ENCODE peak calls at places on chromosomes 2 and 18, in six cellular contexts. One of them, this sample, is unnamed.

GRCh38 chr18:24368749-24369148 is 28.9 kb downstream of the OSBPL1A start:
- DNase-seq in mammary epithelial cell: peak; percentile 42
- DNase-seq in fibroblast of mammary gland: no peak
- DNase-seq in GM23338: no peak
- DNase-seq in BJ: no peak
- DNase-seq in HL-60: no peak
- DNase-seq in this sample: no peak

GRCh38 chr2:66695211-66695735 is 260.3 kb downstream of the MEIS1 start:
- DNase-seq in mammary epithelial cell: no peak
- DNase-seq in fibroblast of mammary gland: no peak
- DNase-seq in GM23338: no peak
- DNase-seq in BJ: no peak
- DNase-seq in HL-60: no peak
- DNase-seq in this sample: no peak

GRCh38 chr2:236061497-236061896 is 106.7 kb downstream of the GBX2 start:
- DNase-seq in mammary epithelial cell: no peak
- DNase-seq in fibroblast of mammary gland: no peak
- DNase-seq in GM23338: peak; percentile 53
- DNase-seq in BJ: no peak
- DNase-seq in HL-60: no peak
- DNase-seq in this sample: no peak

GRCh38 chr2:207253946-207254345 is 88.2 kb upstream of the KLF7 start:
- DNase-seq in mammary epithelial cell: peak; percentile 85
- DNase-seq in fibroblast of mammary gland: peak; percentile 93
- DNase-seq in GM23338: no peak
- DNase-seq in BJ: peak; percentile 87
- DNase-seq in HL-60: no peak
- DNase-seq in this sample: no peak

GRCh38 chr2:57443985-57444501 is 602.6 kb upstream of the VRK2 start:
- DNase-seq in mammary epithelial cell: peak; percentile 4
- DNase-seq in fibroblast of mammary gland: peak; percentile 25
- DNase-seq in GM23338: no peak
- DNase-seq in BJ: peak; percentile 4
- DNase-seq in HL-60: peak; percentile 10
- DNase-seq in this sample: no peak

GRCh38 chr2:114610677-114611076 is 168.2 kb downstream of the DPP10 start:
- DNase-seq in mammary epithelial cell: peak; percentile 2
- DNase-seq in fibroblast of mammary gland: no peak
- DNase-seq in GM23338: no peak
- DNase-seq in BJ: no peak
- DNase-seq in HL-60: no peak
- DNase-seq in this sample: no peak

GRCh38 chr2:199485732-199486335 is 28.1 kb upstream of the SATB2 start:
- DNase-seq in mammary epithelial cell: peak; percentile 35
- DNase-seq in fibroblast of mammary gland: peak; percentile 54
- DNase-seq in GM23338: peak; percentile 87
- DNase-seq in BJ: no peak
- DNase-seq in HL-60: peak; percentile 77
- DNase-seq in this sample: no peak

GRCh38 chr2:240996161-240996833 is 2.1 kb upstream of the SNED1 start:
- DNase-seq in mammary epithelial cell: no peak
- DNase-seq in fibroblast of mammary gland: no peak
- DNase-seq in GM23338: no peak
- DNase-seq in BJ: no peak
- DNase-seq in HL-60: no peak
- DNase-seq in this sample: no peak

GRCh38 chr18:42807852-42808251 is 307.6 kb downstream of the RIT2 start:
- DNase-seq in mammary epithelial cell: no peak
- DNase-seq in fibroblast of mammary gland: no peak
- DNase-seq in GM23338: peak; percentile 16
- DNase-seq in BJ: no peak
- DNase-seq in HL-60: no peak
- DNase-seq in this sample: no peak

GRCh38 chr18:23890589-23890988 is 124.0 kb upstream of the TTC39C start:
- DNase-seq in mammary epithelial cell: no peak
- DNase-seq in fibroblast of mammary gland: peak; percentile 52
- DNase-seq in GM23338: no peak
- DNase-seq in BJ: peak; percentile 49
- DNase-seq in HL-60: no peak
- DNase-seq in this sample: peak; percentile 20

GRCh38 chr2:223944166-223944703 is 900 bp downstream of the WDFY1 start:
- DNase-seq in mammary epithelial cell: peak; percentile 35
- DNase-seq in fibroblast of mammary gland: no peak
- DNase-seq in GM23338: peak; percentile 84
- DNase-seq in BJ: no peak
- DNase-seq in HL-60: peak; percentile 18
- DNase-seq in this sample: no peak

GRCh38 chr2:223941579-223942277 is 3.4 kb downstream of the WDFY1 start:
- DNase-seq in mammary epithelial cell: peak; percentile 89
- DNase-seq in fibroblast of mammary gland: peak; percentile 88
- DNase-seq in GM23338: no peak
- DNase-seq in BJ: peak; percentile 49
- DNase-seq in HL-60: no peak
- DNase-seq in this sample: no peak

GRCh38 chr2:223944704-223945531 is at the start of gene WDFY1:
- DNase-seq in mammary epithelial cell: peak; percentile 84
- DNase-seq in fibroblast of mammary gland: peak; percentile 78
- DNase-seq in GM23338: peak; percentile 92
- DNase-seq in BJ: peak; percentile 31
- DNase-seq in HL-60: peak; percentile 84
- DNase-seq in this sample: no peak

GRCh38 chr2:223943561-223944008 is 1.6 kb downstream of the WDFY1 start:
- DNase-seq in mammary epithelial cell: peak; percentile 50
- DNase-seq in fibroblast of mammary gland: peak; percentile 59
- DNase-seq in GM23338: no peak
- DNase-seq in BJ: no peak
- DNase-seq in HL-60: no peak
- DNase-seq in this sample: no peak

GRCh38 chr2:223943135-223943534 is 2.0 kb downstream of the WDFY1 start:
- DNase-seq in mammary epithelial cell: no peak
- DNase-seq in fibroblast of mammary gland: no peak
- DNase-seq in GM23338: no peak
- DNase-seq in BJ: no peak
- DNase-seq in HL-60: no peak
- DNase-seq in this sample: no peak
- H3K4me3 ChIP-seq in mammary epithelial cell: peak overlapping the region; percentile 71
- H3K4me3 ChIP-seq in fibroblast of mammary gland: peak overlapping the region; percentile 8
- H3K4me3 ChIP-seq in GM23338: peak overlapping the region; percentile 95
- H3K4me3 ChIP-seq in BJ: peak overlapping the region; percentile 96
- H3K4me3 ChIP-seq in HL-60: no peak overlapping the region
- H3K4me3 ChIP-seq in this sample: peak overlapping the region; percentile 93

GRCh38 chr18:32460046-32460785 is 10.5 kb downstream of the GAREM1 start:
- DNase-seq in mammary epithelial cell: no peak
- DNase-seq in fibroblast of mammary gland: no peak
- DNase-seq in GM23338: no peak
- DNase-seq in BJ: no peak
- DNase-seq in HL-60: no peak
- DNase-seq in this sample: no peak

GRCh38 chr18:32461704-32462272 is 8.9 kb downstream of the GAREM1 start:
- DNase-seq in mammary epithelial cell: no peak
- DNase-seq in fibroblast of mammary gland: peak; percentile 5
- DNase-seq in GM23338: no peak
- DNase-seq in BJ: no peak
- DNase-seq in HL-60: no peak
- DNase-seq in this sample: no peak
- TF ChIP-seq CTCF in mammary epithelial cell: no peak
- TF ChIP-seq CTCF in fibroblast of mammary gland: peak; percentile 13
- TF ChIP-seq CTCF in GM23338: peak; percentile 54
- TF ChIP-seq CTCF in BJ: peak; percentile 2
- TF ChIP-seq CTCF in HL-60: no peak
- TF ChIP-seq CTCF in this sample: peak; percentile 15

DNA sequence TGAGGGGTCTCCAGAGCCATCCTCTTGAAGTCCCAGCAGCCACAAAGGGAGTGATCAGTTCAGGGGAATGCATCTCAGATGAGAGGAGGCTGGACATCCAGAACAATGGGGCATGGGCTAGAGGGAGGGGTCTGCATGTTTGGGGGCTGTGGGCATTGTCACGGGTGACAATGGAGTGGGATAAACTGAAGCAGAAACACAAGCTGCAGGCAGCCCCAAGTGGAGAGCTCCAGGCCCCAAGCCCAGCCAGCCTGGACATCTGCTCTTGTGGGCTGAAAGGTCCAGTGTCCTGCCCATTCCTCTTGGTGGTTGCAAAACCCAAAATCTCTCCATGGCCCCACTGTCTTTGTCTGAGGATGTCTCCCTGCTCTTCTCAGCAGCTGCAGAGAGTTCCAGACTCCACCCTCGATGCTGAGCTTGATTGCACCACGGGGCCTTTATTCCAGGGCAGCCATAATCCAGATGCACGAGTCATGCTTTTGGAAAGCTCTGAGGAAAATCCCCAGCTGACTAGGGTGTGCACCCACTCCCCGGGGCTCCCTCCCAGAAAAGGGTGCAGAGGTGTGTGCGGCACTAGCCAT is 149.4 kb downstream of the TNS1 start:
- DNase-seq in mammary epithelial cell: peak; percentile 59
- DNase-seq in fibroblast of mammary gland: peak; percentile 79
- DNase-seq in GM23338: no peak
- DNase-seq in BJ: peak; percentile 26
- DNase-seq in HL-60: no peak
- DNase-seq in this sample: no peak
- H3K4me3 ChIP-seq in mammary epithelial cell: no peak overlapping the region
- H3K4me3 ChIP-seq in fibroblast of mammary gland: no peak overlapping the region
- H3K4me3 ChIP-seq in GM23338: no peak overlapping the region
- H3K4me3 ChIP-seq in BJ: no peak overlapping the region
- H3K4me3 ChIP-seq in HL-60: no peak overlapping the region
- H3K4me3 ChIP-seq in this sample: no peak overlapping the region

GRCh38 chr2:168116448-168116847 is 130.9 kb downstream of the STK39 start:
- DNase-seq in mammary epithelial cell: no peak
- DNase-seq in fibroblast of mammary gland: no peak
- DNase-seq in GM23338: peak; percentile 80
- DNase-seq in BJ: no peak
- DNase-seq in HL-60: no peak
- DNase-seq in this sample: no peak
- TF ChIP-seq CTCF in mammary epithelial cell: no peak
- TF ChIP-seq CTCF in fibroblast of mammary gland: peak; percentile 5
- TF ChIP-seq CTCF in GM23338: peak; percentile 40
- TF ChIP-seq CTCF in BJ: peak; percentile 31
- TF ChIP-seq CTCF in HL-60: no peak
- TF ChIP-seq CTCF in this sample: peak; percentile 51

GRCh38 chr18:10404148-10404547 is 50.3 kb upstream of the APCDD1 start:
- DNase-seq in mammary epithelial cell: no peak
- DNase-seq in fibroblast of mammary gland: no peak
- DNase-seq in GM23338: no peak
- DNase-seq in BJ: no peak
- DNase-seq in HL-60: no peak
- DNase-seq in this sample: no peak
- H3K4me3 ChIP-seq in mammary epithelial cell: no peak overlapping the region
- H3K4me3 ChIP-seq in fibroblast of mammary gland: no peak overlapping the region
- H3K4me3 ChIP-seq in GM23338: no peak overlapping the region
- H3K4me3 ChIP-seq in BJ: no peak overlapping the region
- H3K4me3 ChIP-seq in HL-60: no peak overlapping the region
- H3K4me3 ChIP-seq in this sample: no peak overlapping the region

DNA sequence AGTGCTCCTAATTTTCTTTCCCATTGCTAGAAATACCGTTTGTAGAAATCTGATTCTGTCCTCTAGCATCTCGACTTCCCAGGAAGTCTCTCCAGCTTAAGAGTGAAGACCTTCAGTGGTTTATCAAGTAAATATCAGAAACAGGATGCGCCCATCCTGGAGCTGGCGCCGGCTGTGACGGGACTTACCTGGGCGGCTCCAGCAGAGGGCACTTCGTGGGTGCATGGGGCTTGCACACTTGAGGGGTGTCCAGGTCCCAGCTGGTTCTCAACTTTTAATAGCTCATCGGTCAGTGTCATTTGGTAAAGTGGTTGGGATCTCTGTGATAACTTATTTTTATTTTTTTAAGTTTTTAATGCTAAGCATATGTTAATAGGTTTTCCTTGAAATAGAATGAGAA is 167.0 kb upstream of the TPO start:
- DNase-seq in mammary epithelial cell: no peak
- DNase-seq in fibroblast of mammary gland: no peak
- DNase-seq in GM23338: peak; percentile 45
- DNase-seq in BJ: no peak
- DNase-seq in HL-60: no peak
- DNase-seq in this sample: no peak
- TF ChIP-seq CTCF in mammary epithelial cell: no peak
- TF ChIP-seq CTCF in fibroblast of mammary gland: no peak
- TF ChIP-seq CTCF in GM23338: peak; percentile 51
- TF ChIP-seq CTCF in BJ: no peak
- TF ChIP-seq CTCF in HL-60: no peak
- TF ChIP-seq CTCF in this sample: no peak

DNA sequence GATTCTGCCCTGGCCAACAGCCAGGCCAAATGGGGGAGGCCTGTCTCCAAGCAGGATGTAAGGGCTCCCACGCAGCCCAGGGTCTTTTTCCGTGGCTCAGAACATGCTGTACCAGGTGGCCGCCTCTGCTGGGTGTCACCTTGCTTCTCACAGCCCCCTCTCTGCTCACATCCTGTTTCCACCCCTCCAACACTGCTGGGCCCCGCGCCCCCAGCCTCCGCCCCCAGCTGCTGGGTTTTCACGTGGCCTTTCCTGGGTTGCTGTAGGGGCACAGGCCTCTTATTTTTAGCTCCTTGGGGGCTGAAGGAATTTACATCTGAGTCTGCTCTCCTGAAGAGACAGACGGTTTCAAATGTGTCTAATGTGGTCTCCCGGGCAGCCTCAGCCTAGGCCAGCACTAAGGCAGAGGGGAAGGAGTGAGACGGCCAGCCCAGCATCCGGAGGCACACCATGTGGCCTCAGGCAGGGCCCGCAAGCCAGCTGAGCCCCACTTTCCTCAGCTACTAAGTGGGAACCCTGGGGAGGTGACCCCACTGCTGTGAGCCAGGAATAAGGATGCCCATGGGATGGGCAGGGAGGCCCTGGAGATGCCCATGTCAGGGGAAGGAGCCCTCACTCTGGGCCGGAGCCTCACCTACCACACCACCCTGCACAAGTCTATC is 18.7 kb upstream of the DUSP2 start:
- DNase-seq in mammary epithelial cell: no peak
- DNase-seq in fibroblast of mammary gland: no peak
- DNase-seq in GM23338: no peak
- DNase-seq in BJ: no peak
- DNase-seq in HL-60: no peak
- DNase-seq in this sample: no peak
- H3K4me3 ChIP-seq in mammary epithelial cell: no peak overlapping the region
- H3K4me3 ChIP-seq in fibroblast of mammary gland: no peak overlapping the region
- H3K4me3 ChIP-seq in GM23338: no peak overlapping the region
- H3K4me3 ChIP-seq in BJ: no peak overlapping the region
- H3K4me3 ChIP-seq in HL-60: no peak overlapping the region
- H3K4me3 ChIP-seq in this sample: no peak overlapping the region

GRCh38 chr2:119596638-119597037 is 52.4 kb downstream of the CFAP221 start:
- DNase-seq in mammary epithelial cell: no peak
- DNase-seq in fibroblast of mammary gland: no peak
- DNase-seq in GM23338: no peak
- DNase-seq in BJ: no peak
- DNase-seq in HL-60: no peak
- DNase-seq in this sample: no peak

GRCh38 chr2:119590873-119591272 is 46.6 kb downstream of the CFAP221 start:
- DNase-seq in mammary epithelial cell: no peak
- DNase-seq in fibroblast of mammary gland: no peak
- DNase-seq in GM23338: no peak
- DNase-seq in BJ: no peak
- DNase-seq in HL-60: no peak
- DNase-seq in this sample: no peak

GRCh38 chr2:119591523-119591922 is 47.3 kb downstream of the CFAP221 start:
- DNase-seq in mammary epithelial cell: no peak
- DNase-seq in fibroblast of mammary gland: no peak
- DNase-seq in GM23338: no peak
- DNase-seq in BJ: no peak
- DNase-seq in HL-60: no peak
- DNase-seq in this sample: no peak

GRCh38 chr2:119592436-119592835 is 48.2 kb downstream of the CFAP221 start:
- DNase-seq in mammary epithelial cell: no peak
- DNase-seq in fibroblast of mammary gland: no peak
- DNase-seq in GM23338: no peak
- DNase-seq in BJ: no peak
- DNase-seq in HL-60: no peak
- DNase-seq in this sample: no peak
- TF ChIP-seq CTCF in mammary epithelial cell: no peak
- TF ChIP-seq CTCF in fibroblast of mammary gland: no peak
- TF ChIP-seq CTCF in GM23338: no peak
- TF ChIP-seq CTCF in BJ: no peak
- TF ChIP-seq CTCF in HL-60: no peak
- TF ChIP-seq CTCF in this sample: peak; percentile 24

GRCh38 chr2:74032909-74033261 is 48.2 kb downstream of the TET3 start:
- DNase-seq in mammary epithelial cell: no peak
- DNase-seq in fibroblast of mammary gland: no peak
- DNase-seq in GM23338: no peak
- DNase-seq in BJ: no peak
- DNase-seq in HL-60: no peak
- DNase-seq in this sample: no peak
- H3K4me3 ChIP-seq in mammary epithelial cell: no peak overlapping the region
- H3K4me3 ChIP-seq in fibroblast of mammary gland: no peak overlapping the region
- H3K4me3 ChIP-seq in GM23338: no peak overlapping the region
- H3K4me3 ChIP-seq in BJ: no peak overlapping the region
- H3K4me3 ChIP-seq in HL-60: no peak overlapping the region
- H3K4me3 ChIP-seq in this sample: no peak overlapping the region

This sample was measured in epithelial cell of proximal tubule.